ENCODE peak calls at places on chromosomes 6 and 20, in nine cellular contexts. X is cardiac muscle cell; Q is nucleus accumbens; A is tibial nerve; E is LoVo; F is stimulated activated CD4-positive, alpha-beta T cell treated with anti-CD3 and anti-CD28 coated beads, Interleukin-2, amount 100 ng/mL, for 24 hours; J is MCF 10A; W is effector memory CD8-positive, alpha-beta T cell; H is central memory CD4-positive, alpha-beta T cell. K is an unnamed sample.
A peak's percentile ranks its signal among the peaks of the same experiment; 100 is the strongest.

GRCh38 chr6:42505377-42505702 is 53.6 kb upstream of the TRERF1 start:
- DNase-seq in H (no peak), A (no peak), E (peak; percentile 8), Q (no peak), W (no peak), J (peak; percentile 57), X (peak; percentile 32), F (no peak), K (no peak)

GRCh38 chr20:17786221-17786718 is 86.5 kb downstream of the BANF2 start:
- DNase-seq in F (no peak), E (no peak), Q (no peak), W (no peak), H (no peak), A (no peak), J (no peak), X (peak; percentile 72), K (no peak)

GRCh38 chr6:119501798-119502483 is 152.4 kb upstream of the MAN1A1 start:
- DNase-seq in W (no peak), H (no peak), Q (no peak), A (no peak), E (no peak), X (no peak), J (no peak), F (no peak), K (no peak)

GRCh38 chr6:154041001-154041400 is 2.0 kb downstream of the OPRM1 start:
- DNase-seq in A (no peak), E (no peak), J (no peak), H (no peak), X (no peak), W (no peak), F (no peak), Q (no peak), K (no peak)

GRCh38 chr20:2122921-2123320 is 21.3 kb downstream of the STK35 start:
- DNase-seq in Q (no peak), A (no peak), F (no peak), X (peak; percentile 57), J (no peak), E (no peak), W (no peak), H (no peak), K (no peak)

GRCh38 chr6:56643379-56644089 is 845 bp upstream of the DST start:
- DNase-seq in X (no peak), W (no peak), F (no peak), A (no peak), J (no peak), E (no peak), H (no peak), Q (no peak), K (no peak)

GRCh38 chr6:146287691-146288369 is 255.8 kb upstream of the RAB32 start:
- DNase-seq in J (no peak), E (no peak), F (no peak), H (no peak), X (peak; percentile 91), W (no peak), Q (no peak), A (no peak), K (no peak)

GRCh38 chr6:132369526-132369925 is 31.7 kb downstream of the MOXD1 start:
- DNase-seq in X (peak; percentile 72), J (peak; percentile 32), E (no peak), W (no peak), H (no peak), A (no peak), F (no peak), Q (no peak), K (no peak)

GRCh38 chr6:136225496-136225895 is 24.6 kb downstream of the MTFR2 start:
- DNase-seq in A (no peak), E (no peak), J (peak; percentile 31), X (peak; percentile 27), W (no peak), F (peak; percentile 60), Q (no peak), H (no peak), K (no peak)

GRCh38 chr6:41640436-41640835 is 2.2 kb downstream of the MDFI start:
- DNase-seq in Q (no peak), H (no peak), F (no peak), E (no peak), J (no peak), X (peak; percentile 83), W (no peak), A (no peak), K (no peak)

GRCh38 chr6:83708546-83708969 is 343 bp downstream of the SNAP91 start:
- DNase-seq in F (no peak), W (no peak), Q (no peak), H (no peak), J (peak; percentile 3), A (no peak), X (peak; percentile 21), E (no peak), K (no peak)

GRCh38 chr6:166957087-166957804 is 896 bp upstream of the RNASET2 start:
- DNase-seq in X (peak; percentile 33), E (peak; percentile 7), W (peak; percentile 27), J (no peak), Q (peak; percentile 45), H (no peak), F (peak; percentile 63), A (peak; percentile 45), K (peak; percentile 74)

GRCh38 chr6:33170176-33171095 is 21.8 kb downstream of the COL11A2 start:
- DNase-seq in W (no peak), X (no peak), J (no peak), A (no peak), Q (no peak), F (no peak), E (no peak), H (no peak), K (no peak)

GRCh38 chr20:45857836-45858250 is 429 bp downstream of the ZSWIM3 start:
- DNase-seq in H (no peak), W (no peak), A (no peak), E (no peak), X (no peak), F (no peak), J (no peak), Q (no peak), K (no peak)

GRCh38 chr6:44177691-44178423 is 19.2 kb downstream of the CAPN11 start:
- DNase-seq in X (peak; percentile 96), J (peak; percentile 47), Q (no peak), W (no peak), A (peak; percentile 53), F (no peak), E (no peak), H (no peak), K (no peak)

GRCh38 chr6:144006731-144007454 is 1.2 kb downstream of the PLAGL1 start:
- DNase-seq in H (no peak), W (no peak), A (no peak), Q (no peak), E (peak; percentile 2), J (peak; percentile 47), X (peak; percentile 65), F (peak; percentile 18), K (no peak)

GRCh38 chr20:31823360-31824124 is 4.4 kb downstream of the MYLK2 start:
- DNase-seq in F (no peak), W (no peak), X (no peak), J (no peak), A (no peak), E (no peak), Q (no peak), H (no peak), K (no peak)

GRCh38 chr6:90859612-90860011 is 272.7 kb upstream of the MAP3K7 start:
- DNase-seq in H (no peak), X (no peak), A (no peak), F (no peak), Q (no peak), E (no peak), J (peak; percentile 23), W (no peak), K (no peak)

GRCh38 chr20:5859611-5860010 is 90.7 kb downstream of the TRMT6 start:
- DNase-seq in H (no peak), Q (no peak), A (no peak), W (no peak), E (no peak), J (peak; percentile 79), X (no peak), F (no peak), K (no peak)

GRCh38 chr20:25196701-25197120 is 1.2 kb downstream of the ENTPD6 start:
- DNase-seq in H (no peak), F (peak; percentile 31), E (no peak), W (no peak), X (no peak), Q (no peak), A (no peak), J (no peak), K (peak; percentile 72)

GRCh38 chr20:50146214-50146613 is 7.3 kb downstream of the PEDS1 start:
- DNase-seq in W (no peak), A (no peak), Q (no peak), F (no peak), J (no peak), X (no peak), H (no peak), E (no peak), K (no peak)

GRCh38 chr20:34045294-34045693 is 51.6 kb downstream of the RALY start:
- DNase-seq in X (peak; percentile 82), A (peak; percentile 64), J (peak; percentile 35), E (no peak), Q (no peak), F (no peak), H (no peak), W (no peak), K (no peak)

GRCh38 chr20:37365760-37366638 is 20.1 kb downstream of the SRC start:
- DNase-seq in X (no peak), A (no peak), W (no peak), Q (no peak), E (no peak), H (no peak), J (no peak), F (no peak), K (peak; percentile 9)

GRCh38 chr6:139355777-139356445 is 18.5 kb downstream of the CITED2 start:
- DNase-seq in W (no peak), H (no peak), Q (no peak), J (no peak), E (no peak), X (no peak), F (no peak), A (no peak), K (no peak)

GRCh38 chr6:87501809-87502572 is 29.2 kb downstream of the SLC35A1 start:
- DNase-seq in F (no peak), W (no peak), H (no peak), Q (no peak), X (no peak), J (no peak), E (no peak), A (no peak), K (no peak)

GRCh38 chr6:75170666-75171065 is 35.2 kb downstream of the COL12A1 start:
- DNase-seq in W (no peak), E (no peak), F (no peak), X (peak; percentile 24), A (no peak), J (no peak), Q (no peak), H (no peak), K (no peak)

GRCh38 chr6:113564401-113565161 is 292.6 kb upstream of the MARCKS start:
- DNase-seq in E (no peak), X (peak; percentile 98), F (no peak), A (peak; percentile 67), J (no peak), H (no peak), Q (peak; percentile 55), W (no peak), K (peak; percentile 83)

GRCh38 chr6:106692112-106692822 is 62.9 kb downstream of the QRSL1 start:
- DNase-seq in W (no peak), E (peak; percentile 32), J (peak; percentile 68), A (no peak), Q (no peak), X (peak; percentile 7), H (no peak), F (no peak), K (no peak)

GRCh38 chr20:1415667-1416468 is 23.0 kb upstream of the FKBP1A start:
- DNase-seq in H (no peak), X (peak; percentile 82), J (peak; percentile 97), A (no peak), Q (no peak), F (no peak), W (no peak), E (peak; percentile 80), K (no peak)

GRCh38 chr6:89792881-89793280 is 26.7 kb downstream of the MDN1 start:
- DNase-seq in X (peak; percentile 38), A (no peak), H (no peak), W (no peak), E (no peak), Q (no peak), J (peak; percentile 41), F (no peak), K (no peak)